ENCODE peak calls at places on chromosomes 7 and 10, in eight cellular contexts. D is upper lobe of left lung, C is stomach, G is GM23338, A is suprapubic skin, R is SK-N-SH, H is breast epithelium, F is HepG2. J is an unnamed sample. For H3K4me1, the result is how much of the 10 kb centered on the place peaks cover.

GRCh38 chr10:120789804-120790203 is 61.4 kb upstream of the WDR11 start:
- DNase-seq in D (no peak), C (no peak), G (no peak), A (no peak), R (no peak), H (no peak), F (no peak), J (no peak)

GRCh38 chr7:33701927-33702326 is 203.4 kb upstream of the BMPER start:
- DNase-seq in D (no peak), C (no peak), G (no peak), A (no peak), R (no peak), H (no peak), F (no peak), J (no peak)

GRCh38 chr10:103612462-103613365 is 119.2 kb downstream of the NEURL1 start:
- DNase-seq in D (no peak), C (no peak), G (no peak), A (no peak), R (no peak), H (no peak), F (no peak), J (no peak)

GRCh38 chr10:70106958-70107791 is 25.4 kb downstream of the AIFM2 start:
- DNase-seq in D (no peak), C (no peak), G (peak), A (no peak), R (peak), H (no peak), F (peak), J (peak)

GRCh38 chr7:94580601-94581000 is 71.0 kb downstream of the CASD1 start:
- DNase-seq in D (no peak), C (no peak), G (no peak), A (no peak), R (no peak), H (no peak), F (peak), J (no peak)

GRCh38 chr7:150462413-150462812 is 12.0 kb downstream of the GIMAP8 start:
- DNase-seq in D (no peak), C (no peak), G (no peak), A (no peak), R (no peak), H (no peak), F (no peak), J (no peak)

GRCh38 chr7:80334908-80335307 is 177.0 kb downstream of the GNAT3 start:
- DNase-seq in D (no peak), C (no peak), G (no peak), A (no peak), R (no peak), H (no peak), F (no peak), J (no peak)

GRCh38 chr10:105063796-105064195 is 422.7 kb downstream of the SORCS3 start:
- DNase-seq in D (no peak), C (peak), G (peak), A (no peak), R (peak), H (no peak), F (peak), J (no peak)

GRCh38 chr10:1022413-1022812 is 3.2 kb downstream of the IDI2 start:
- DNase-seq in D (no peak), C (no peak), G (peak), A (no peak), R (no peak), H (no peak), F (no peak), J (no peak)

GRCh38 chr7:107078517-107078966 is 34.0 kb downstream of the PRKAR2B start:
- DNase-seq in D (no peak), C (no peak), G (no peak), A (no peak), R (peak), H (no peak), F (no peak), J (no peak)

GRCh38 chr10:13195016-13195415 is 33.7 kb downstream of the MCM10 start:
- DNase-seq in D (peak), C (no peak), G (no peak), A (no peak), R (no peak), H (no peak), F (no peak), J (no peak)

GRCh38 chr7:105006367-105007139 is 7.5 kb upstream of the KMT2E start:
- DNase-seq in D (no peak), C (peak), G (no peak), A (no peak), R (no peak), H (no peak), F (no peak), J (no peak)

GRCh38 chr10:89563861-89564478 is 28.6 kb upstream of the SLC16A12 start:
- DNase-seq in D (no peak), C (no peak), G (peak), A (no peak), R (peak), H (no peak), F (peak), J (no peak)

GRCh38 chr7:31192996-31193395 is 140.9 kb downstream of the ADCYAP1R1 start:
- DNase-seq in D (peak), C (peak), G (peak), A (no peak), R (peak), H (peak), F (peak), J (no peak)

GRCh38 chr10:60883187-60883586 is 60.8 kb downstream of the RHOBTB1 start:
- DNase-seq in D (no peak), C (peak), G (peak), A (no peak), R (peak), H (no peak), F (peak), J (no peak)

GRCh38 chr7:150988230-150989226 is 2.3 kb upstream of the NOS3 start:
- DNase-seq in D (no peak), C (no peak), G (peak), A (no peak), R (peak), H (no peak), F (no peak), J (peak)

GRCh38 chr10:100282907-100283306 is 3.6 kb downstream of the BLOC1S2 start:
- DNase-seq in D (no peak), C (no peak), G (no peak), A (no peak), R (no peak), H (no peak), F (no peak), J (no peak)

GRCh38 chr10:33392706-33393105 is 58.2 kb upstream of the NRP1 start:
- DNase-seq in D (no peak), C (no peak), G (no peak), A (no peak), R (no peak), H (no peak), F (no peak), J (no peak)

GRCh38 chr10:105029285-105029684 is 388.2 kb downstream of the SORCS3 start:
- DNase-seq in D (no peak), C (no peak), G (no peak), A (no peak), R (peak), H (no peak), F (no peak), J (no peak)

GRCh38 chr7:135774284-135774683 is 25.7 kb upstream of the FAM180A start:
- DNase-seq in D (no peak), C (no peak), G (no peak), A (no peak), R (no peak), H (peak), F (peak), J (no peak)
- TF ChIP-seq POLR2AphosphoS5 in D (no peak), C (peak), G (no peak), A (no peak), R (no peak), H (no peak), F (no peak), J (no peak)

GRCh38 chr10:87842220-87842641 is 21.1 kb downstream of the KLLN start:
- DNase-seq in D (no peak), C (peak), G (no peak), A (no peak), R (no peak), H (no peak), F (peak), J (no peak)

GRCh38 chr10:87841215-87841614 is 22.1 kb downstream of the KLLN start:
- DNase-seq in D (no peak), C (no peak), G (no peak), A (no peak), R (no peak), H (no peak), F (peak), J (no peak)

GRCh38 chr10:87844837-87845623 is 18.3 kb downstream of the KLLN start:
- DNase-seq in D (no peak), C (no peak), G (no peak), A (no peak), R (no peak), H (no peak), F (peak), J (no peak)

GRCh38 chr10:87843714-87844113 is 19.6 kb downstream of the KLLN start:
- DNase-seq in D (no peak), C (no peak), G (no peak), A (no peak), R (no peak), H (no peak), F (no peak), J (no peak)

DNA sequence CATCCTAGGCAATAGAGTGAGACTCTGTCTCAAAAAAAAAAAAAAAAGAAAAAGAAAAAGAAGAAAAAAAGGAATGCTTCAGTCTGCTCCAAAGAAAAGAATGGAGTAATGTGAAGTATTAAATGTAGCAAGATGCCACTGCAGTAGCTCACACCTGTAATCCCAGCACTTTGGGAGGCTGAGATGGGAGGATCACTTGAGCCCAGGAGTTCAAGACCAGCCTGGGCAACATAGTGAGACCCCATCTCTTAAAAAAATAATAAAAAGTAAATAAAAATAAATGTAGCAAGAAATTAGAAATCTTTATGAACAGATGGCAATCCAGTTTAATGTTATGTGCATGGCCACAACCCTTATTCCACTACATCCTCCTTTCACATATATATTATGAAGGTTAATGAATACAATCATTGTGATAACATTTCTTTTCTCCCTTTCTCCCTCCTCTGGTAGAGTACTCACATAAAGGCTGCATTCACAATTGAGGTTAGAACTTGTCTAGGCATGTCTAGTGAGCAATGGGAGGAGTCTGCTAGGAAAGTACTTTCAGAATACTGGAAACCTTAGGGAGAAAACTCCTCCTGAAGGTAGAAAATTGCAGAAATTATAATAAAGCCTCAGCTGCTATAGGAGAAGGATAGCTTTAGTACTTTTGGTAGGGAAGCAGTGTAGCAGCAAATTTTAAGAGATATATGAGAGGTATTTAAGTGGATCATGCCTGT is 20.4 kb downstream of the KLLN start:
- DNase-seq in D (no peak), C (no peak), G (peak), A (no peak), R (no peak), H (no peak), F (peak), J (no peak)
- H3K27ac ChIP-seq in D (no peak), C (no peak), G (no peak), A (no peak), R (peak), H (no peak), F (peak), J (no peak)

GRCh38 chr10:124675261-124675660 is 68.9 kb downstream of the FAM53B start:
- DNase-seq in D (no peak), C (no peak), G (no peak), A (no peak), R (no peak), H (no peak), F (no peak), J (peak)

GRCh38 chr10:124677291-124677690 is 66.9 kb downstream of the FAM53B start:
- DNase-seq in D (no peak), C (no peak), G (no peak), A (no peak), R (peak), H (no peak), F (no peak), J (peak)

GRCh38 chr10:124674768-124675222 is 69.4 kb downstream of the FAM53B start:
- DNase-seq in D (peak), C (no peak), G (no peak), A (no peak), R (no peak), H (no peak), F (no peak), J (peak)

GRCh38 chr10:124676416-124677062 is 67.6 kb downstream of the FAM53B start:
- DNase-seq in D (peak), C (no peak), G (no peak), A (no peak), R (no peak), H (no peak), F (no peak), J (no peak)

GRCh38 chr10:124675824-124676223 is 68.4 kb downstream of the FAM53B start:
- DNase-seq in D (no peak), C (no peak), G (no peak), A (no peak), R (no peak), H (no peak), F (no peak), J (no peak)
- H3K4me1 ChIP-seq in D (half or more), C (half or more), G (under half), A (half or more), R (half or more), H (under half), F (under half), J (half or more)

GRCh38 chr10:11265486-11265885 is 247.8 kb downstream of the CELF2 start:
- DNase-seq in D (no peak), C (no peak), G (no peak), A (no peak), R (no peak), H (no peak), F (no peak), J (no peak)

GRCh38 chr10:11263039-11263345 is 245.3 kb downstream of the CELF2 start:
- DNase-seq in D (no peak), C (no peak), G (no peak), A (no peak), R (no peak), H (no peak), F (no peak), J (no peak)

GRCh38 chr10:11262210-11263038 is 244.8 kb downstream of the CELF2 start:
- DNase-seq in D (no peak), C (no peak), G (no peak), A (no peak), R (no peak), H (no peak), F (no peak), J (no peak)

GRCh38 chr10:11264481-11265044 is 246.9 kb downstream of the CELF2 start:
- DNase-seq in D (no peak), C (no peak), G (no peak), A (no peak), R (no peak), H (no peak), F (no peak), J (no peak)

GRCh38 chr10:11263767-11264166 is 246.1 kb downstream of the CELF2 start:
- DNase-seq in D (no peak), C (no peak), G (no peak), A (no peak), R (no peak), H (no peak), F (no peak), J (no peak)
- TF ChIP-seq POLR2AphosphoS5 in D (no peak), C (no peak), G (no peak), A (no peak), R (no peak), H (no peak), F (no peak), J (no peak)

GRCh38 chr7:22153427-22154106 is 203.4 kb downstream of the RAPGEF5 start:
- DNase-seq in D (no peak), C (no peak), G (peak), A (no peak), R (peak), H (no peak), F (no peak), J (no peak)
- H3K27ac ChIP-seq in D (no peak), C (no peak), G (peak), A (no peak), R (peak), H (no peak), F (no peak), J (no peak)

DNA sequence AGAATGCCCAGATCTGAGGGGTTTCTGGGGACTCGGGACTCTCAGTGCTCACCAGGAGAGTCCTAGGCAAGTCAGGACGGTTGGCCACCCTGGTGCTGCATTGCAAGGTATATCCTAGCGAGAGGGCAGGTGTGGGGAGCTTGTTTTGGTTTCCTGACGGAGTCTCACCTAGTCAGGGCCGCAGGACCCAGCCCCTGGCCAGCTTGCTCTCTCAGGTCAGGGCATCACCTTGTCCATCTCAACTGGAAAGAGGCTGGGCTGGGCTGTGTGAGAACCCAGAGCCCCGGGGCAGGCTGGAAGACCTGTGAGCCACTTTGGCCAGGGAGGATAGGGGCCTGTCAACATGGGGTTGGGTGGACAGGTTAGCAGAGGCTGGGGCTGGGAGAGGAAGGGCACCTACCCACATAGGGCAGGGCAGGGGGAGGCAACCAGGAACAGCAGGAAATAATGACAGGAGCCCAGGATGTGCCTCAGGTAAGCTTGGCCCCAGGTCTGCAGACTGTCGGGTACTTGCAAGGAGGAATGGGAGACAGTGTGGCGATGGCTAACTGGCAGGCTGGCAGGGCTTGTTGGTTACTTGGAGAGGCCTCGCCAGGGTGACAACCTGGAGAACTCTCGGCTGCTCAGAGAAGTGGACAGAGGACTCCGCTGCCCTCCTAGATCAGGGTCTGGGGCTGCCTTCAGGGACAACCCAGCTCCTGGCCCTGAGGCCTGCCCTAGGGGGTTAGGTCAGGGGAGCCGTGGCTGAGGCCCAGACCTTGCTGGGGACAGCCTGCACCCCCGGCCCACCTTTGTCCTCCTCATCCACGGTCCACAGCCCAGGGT is 31.4 kb downstream of the DNAJB12 start:
- DNase-seq in D (peak), C (no peak), G (no peak), A (no peak), R (no peak), H (no peak), F (no peak), J (peak)
- H3K4me1 ChIP-seq in D (half or more), C (half or more), G (under half), A (half or more), R (half or more), H (under half), F (half or more), J (half or more)

GRCh38 chr10:95469251-95469650 is 91.9 kb downstream of the SORBS1 start:
- DNase-seq in D (no peak), C (no peak), G (no peak), A (no peak), R (no peak), H (no peak), F (no peak), J (no peak)

GRCh38 chr10:95464280-95464679 is 96.9 kb downstream of the SORBS1 start:
- DNase-seq in D (no peak), C (no peak), G (no peak), A (no peak), R (no peak), H (no peak), F (no peak), J (no peak)

GRCh38 chr10:95469676-95470075 is 91.5 kb downstream of the SORBS1 start:
- DNase-seq in D (no peak), C (no peak), G (no peak), A (no peak), R (no peak), H (no peak), F (no peak), J (no peak)

GRCh38 chr10:95466450-95466849 is 94.7 kb downstream of the SORBS1 start:
- DNase-seq in D (no peak), C (no peak), G (no peak), A (no peak), R (no peak), H (no peak), F (no peak), J (no peak)

DNA sequence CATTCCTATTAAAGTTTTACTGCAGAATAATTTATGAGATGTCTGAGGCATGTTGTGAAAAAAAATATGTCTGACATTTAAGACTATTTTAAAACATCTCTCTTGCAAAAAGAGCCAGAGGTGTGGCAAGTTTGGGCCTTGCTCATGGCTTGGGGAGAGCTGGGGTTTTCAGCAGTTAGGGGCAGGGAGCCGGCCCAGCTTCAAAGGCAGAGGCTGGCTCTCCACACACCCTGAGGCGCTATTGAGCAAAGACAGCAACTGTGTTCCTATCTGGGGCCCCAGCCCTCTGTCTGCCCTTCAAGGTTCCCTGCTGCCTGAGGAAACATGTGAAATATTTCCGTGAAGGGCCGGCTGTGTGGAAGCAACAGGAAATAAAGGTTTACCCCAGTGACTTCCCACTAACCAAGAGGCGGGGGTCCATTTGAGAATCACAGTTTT is 94.0 kb downstream of the SORBS1 start:
- DNase-seq in D (no peak), C (peak), G (peak), A (peak), R (peak), H (peak), F (peak), J (no peak)
- TF ChIP-seq POLR2AphosphoS5 in D (peak), C (no peak), G (no peak), A (peak), R (no peak), H (peak), F (no peak), J (no peak)

GRCh38 chr10:72007246-72007892 is 43.2 kb downstream of the CHST3 start:
- DNase-seq in D (peak), C (no peak), G (no peak), A (no peak), R (no peak), H (no peak), F (no peak), J (no peak)
- H3K27ac ChIP-seq in D (no peak), C (no peak), G (no peak), A (peak), R (no peak), H (peak), F (no peak), J (no peak)

GRCh38 chr10:17847586-17848296 is 38.6 kb downstream of the MRC1 start:
- DNase-seq in D (no peak), C (no peak), G (peak), A (no peak), R (peak), H (no peak), F (no peak), J (no peak)
- H3K4me1 ChIP-seq in D (under half), C (under half), G (under half), A (under half), R (under half), H (under half), F (under half), J (under half)

DNA sequence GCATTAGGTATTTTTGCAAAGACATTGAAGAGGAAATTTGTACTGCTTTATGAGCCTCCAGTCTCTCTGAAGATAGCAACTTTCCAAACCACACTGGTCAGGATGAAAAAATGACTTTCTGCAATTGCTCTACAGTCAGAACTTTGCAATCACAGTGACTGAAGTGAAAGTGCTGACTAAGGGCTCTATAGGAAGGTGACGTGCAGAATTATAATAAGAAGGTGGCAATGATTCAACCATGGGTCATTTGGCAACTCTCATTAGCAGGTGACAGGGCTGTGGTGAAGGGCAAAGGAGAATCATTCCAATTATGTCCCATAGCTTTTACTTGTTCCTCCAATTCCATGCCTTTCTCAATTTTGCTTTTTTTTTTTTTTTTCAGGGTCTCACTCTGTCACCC is 311.0 kb downstream of the ANKRD30A start:
- DNase-seq in D (no peak), C (no peak), G (no peak), A (no peak), R (no peak), H (no peak), F (no peak), J (no peak)
- TF ChIP-seq POLR2AphosphoS5 in D (no peak), C (no peak), G (no peak), A (no peak), R (no peak), H (no peak), F (no peak), J (no peak)